ENCODE peak calls at places on chromosomes 11 and 22, in ten cellular contexts. J is pancreas; F is thyroid gland; W is colonic mucosa; I is sigmoid colon; M is heart right ventricle; V is astrocyte; X is right lobe of liver; Q is CD4-positive, CD25-positive, alpha-beta regulatory T cell; N is lower lobe of right lung. T is an unnamed sample.
A peak's percentile ranks its signal among the peaks of the same experiment; 100 is the strongest.

GRCh38 chr11:75603791-75604736 is 42.0 kb downstream of the SERPINH1 start:
- DNase-seq in J (no peak), F (no peak), W (no peak), I (no peak), M (no peak), V (peak; percentile 90), X (no peak), Q (no peak), N (no peak), T (no peak)

GRCh38 chr11:115679945-115680344 is 175.7 kb upstream of the CADM1 start:
- DNase-seq in J (no peak), F (peak; percentile 70), W (no peak), I (peak; percentile 7), M (no peak), V (no peak), X (no peak), Q (no peak), N (no peak), T (no peak)

GRCh38 chr22:37053310-37054077 is 2.0 kb downstream of the KCTD17 start:
- DNase-seq in J (no peak), F (peak; percentile 29), W (peak; percentile 55), I (no peak), M (peak; percentile 46), V (no peak), X (no peak), Q (no peak), N (no peak), T (no peak)

GRCh38 chr22:38097557-38098409 is 12.7 kb downstream of the BAIAP2L2 start:
- DNase-seq in J (peak; percentile 36), F (no peak), W (no peak), I (no peak), M (no peak), V (no peak), X (no peak), Q (no peak), N (peak; percentile 43), T (no peak)

GRCh38 chr11:255176-255575 is 18.4 kb downstream of the PSMD13 start:
- DNase-seq in J (no peak), F (no peak), W (no peak), I (no peak), M (no peak), V (no peak), X (no peak), Q (no peak), N (no peak), T (no peak)

GRCh38 chr22:21754523-21755128 is 19.0 kb upstream of the YPEL1 start:
- DNase-seq in J (no peak), F (no peak), W (peak; percentile 40), I (peak; percentile 68), M (peak; percentile 34), V (no peak), X (no peak), Q (no peak), N (no peak), T (peak; percentile 86)

GRCh38 chr11:72072348-72072747 is 8.0 kb downstream of the NUMA1 start:
- DNase-seq in J (no peak), F (peak; percentile 41), W (no peak), I (no peak), M (no peak), V (peak; percentile 85), X (no peak), Q (no peak), N (no peak), T (no peak)

GRCh38 chr11:30128269-30128932 is 102.4 kb upstream of the FSHB start:
- DNase-seq in J (no peak), F (no peak), W (no peak), I (no peak), M (no peak), V (peak; percentile 15), X (no peak), Q (no peak), N (no peak), T (no peak)

GRCh38 chr11:12179019-12179418 is 68.6 kb downstream of the MICAL2 start:
- DNase-seq in J (peak; percentile 88), F (peak; percentile 57), W (peak; percentile 80), I (no peak), M (no peak), V (no peak), X (no peak), Q (no peak), N (peak; percentile 72), T (no peak)

GRCh38 chr11:19673924-19674390 is 38.7 kb upstream of the NAV2 start:
- DNase-seq in J (no peak), F (peak; percentile 95), W (peak; percentile 41), I (peak; percentile 97), M (peak; percentile 78), V (peak; percentile 36), X (no peak), Q (no peak), N (peak; percentile 77), T (peak; percentile 91)

GRCh38 chr11:19676508-19677379 is 35.9 kb upstream of the NAV2 start:
- DNase-seq in J (no peak), F (peak; percentile 89), W (no peak), I (peak; percentile 74), M (no peak), V (no peak), X (no peak), Q (no peak), N (no peak), T (no peak)

GRCh38 chr11:19674420-19674819 is 38.2 kb upstream of the NAV2 start:
- DNase-seq in J (no peak), F (no peak), W (no peak), I (no peak), M (no peak), V (no peak), X (no peak), Q (no peak), N (peak; percentile 52), T (no peak)

GRCh38 chr11:19674831-19675230 is 37.8 kb upstream of the NAV2 start:
- DNase-seq in J (no peak), F (no peak), W (no peak), I (no peak), M (no peak), V (no peak), X (no peak), Q (no peak), N (no peak), T (no peak)

GRCh38 chr11:19675397-19675796 is 37.2 kb upstream of the NAV2 start:
- DNase-seq in J (no peak), F (peak; percentile 28), W (no peak), I (no peak), M (no peak), V (no peak), X (no peak), Q (no peak), N (no peak), T (no peak)
- H3K4me1 ChIP-seq in J (no peaks in the 10 kb centered on the region), F (peaks cover 87% of the 10 kb centered on the region), W (no peaks in the 10 kb centered on the region), I (peaks cover 94% of the 10 kb centered on the region), M (peaks cover 52% of the 10 kb centered on the region), V (peaks cover 22% of the 10 kb centered on the region), X (peaks cover 2% of the 10 kb centered on the region), Q (no peaks in the 10 kb centered on the region), N (peaks cover 48% of the 10 kb centered on the region), T (peaks cover 33% of the 10 kb centered on the region)

GRCh38 chr22:26902401-26903029 is 245.1 kb downstream of the MIAT start:
- DNase-seq in J (no peak), F (no peak), W (no peak), I (no peak), M (no peak), V (no peak), X (no peak), Q (no peak), N (no peak), T (no peak)

GRCh38 chr22:26905640-26906039 is 248.3 kb downstream of the MIAT start:
- DNase-seq in J (no peak), F (no peak), W (no peak), I (no peak), M (no peak), V (no peak), X (no peak), Q (no peak), N (no peak), T (no peak)

GRCh38 chr22:26905076-26905475 is 247.7 kb downstream of the MIAT start:
- DNase-seq in J (no peak), F (no peak), W (no peak), I (no peak), M (no peak), V (no peak), X (no peak), Q (no peak), N (no peak), T (no peak)

GRCh38 chr22:26903030-26903856 is 245.9 kb downstream of the MIAT start:
- DNase-seq in J (no peak), F (no peak), W (no peak), I (no peak), M (no peak), V (no peak), X (no peak), Q (no peak), N (no peak), T (no peak)

DNA sequence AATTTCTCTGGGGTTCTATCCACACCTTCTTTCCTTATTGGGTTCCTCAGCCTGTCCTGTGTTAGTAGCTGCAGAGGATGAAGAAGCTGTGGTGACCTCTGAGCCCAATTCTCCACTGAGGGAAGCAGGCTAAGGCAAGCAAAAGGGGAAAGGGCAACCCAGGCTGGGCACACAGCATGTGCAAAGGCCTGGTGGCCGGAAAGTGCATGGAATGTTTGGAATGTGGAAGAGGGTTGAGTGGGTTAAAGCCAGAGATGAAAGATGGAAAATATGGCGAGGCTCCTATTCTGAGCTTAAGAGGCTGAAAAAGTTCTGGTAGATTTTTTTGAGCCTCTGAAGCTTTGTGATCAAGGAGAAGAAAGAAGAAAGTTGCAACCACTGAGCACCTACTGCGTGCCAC is 247.1 kb downstream of the MIAT start:
- DNase-seq in J (no peak), F (no peak), W (no peak), I (no peak), M (no peak), V (no peak), X (no peak), Q (no peak), N (no peak), T (no peak)
- H3K9me3 ChIP-seq in J (no peaks in the 10 kb centered on the region), F (no peaks in the 10 kb centered on the region), W (no peaks in the 10 kb centered on the region), I (no peaks in the 10 kb centered on the region), M (no peaks in the 10 kb centered on the region), V (no peaks in the 10 kb centered on the region), X (no peaks in the 10 kb centered on the region), Q (no peaks in the 10 kb centered on the region), N (no peaks in the 10 kb centered on the region), T (no peaks in the 10 kb centered on the region)

GRCh38 chr11:27950339-27950738 is 157.6 kb downstream of the KIF18A start:
- DNase-seq in J (no peak), F (no peak), W (no peak), I (no peak), M (no peak), V (no peak), X (no peak), Q (no peak), N (no peak), T (no peak)

GRCh38 chr11:27945323-27945722 is 162.6 kb downstream of the KIF18A start:
- DNase-seq in J (no peak), F (no peak), W (no peak), I (no peak), M (no peak), V (no peak), X (no peak), Q (no peak), N (no peak), T (no peak)
- H3K27ac ChIP-seq in J (no peak overlapping the region), F (no peak overlapping the region), W (no peak overlapping the region), I (no peak overlapping the region), M (no peak overlapping the region), V (no peak overlapping the region), X (no peak overlapping the region), Q (no peak overlapping the region), N (no peak overlapping the region), T (no peak overlapping the region)

DNA sequence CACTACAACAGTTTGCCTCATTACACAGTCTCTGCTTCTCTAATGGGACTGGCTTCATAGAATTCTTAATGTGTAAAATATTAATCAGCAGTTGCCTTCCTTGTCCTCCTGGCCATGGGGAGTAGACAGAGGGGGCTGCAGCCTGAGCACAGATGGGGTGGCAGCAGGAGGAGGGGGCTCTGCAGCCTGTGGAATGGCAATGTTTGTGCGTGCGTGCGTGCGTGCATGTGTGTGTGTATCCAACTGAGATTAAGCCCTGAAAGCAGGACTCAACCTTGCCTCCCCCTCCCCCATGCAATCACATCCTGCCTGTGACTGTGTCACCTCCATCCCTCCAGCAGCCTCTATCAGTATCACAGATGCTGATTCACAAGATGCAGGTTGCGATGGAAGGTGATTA is 43.6 kb upstream of the NECTIN1 start:
- DNase-seq in J (no peak), F (no peak), W (no peak), I (no peak), M (no peak), V (no peak), X (no peak), Q (no peak), N (no peak), T (no peak)
- H3K4me1 ChIP-seq in J (no peaks in the 10 kb centered on the region), F (no peaks in the 10 kb centered on the region), W (no peaks in the 10 kb centered on the region), I (no peaks in the 10 kb centered on the region), M (no peaks in the 10 kb centered on the region), V (no peaks in the 10 kb centered on the region), X (no peaks in the 10 kb centered on the region), Q (no peaks in the 10 kb centered on the region), N (no peaks in the 10 kb centered on the region), T (no peaks in the 10 kb centered on the region)